ENCODE peak calls at places on chromosomes 1 and 21, in five cellular contexts. G is A549, F is right atrium auricular region, Q is GM23248, R is Peyer's patch. C is an unnamed sample.

GRCh38 chr1:81702079-81702715 is 98.5 kb upstream of the ADGRL2 start:
- DNase-seq in R (no peak), Q (peak; percentile 19), F (no peak), G (no peak), C (no peak)

GRCh38 chr1:8831329-8831728 is 13.9 kb upstream of the RERE start:
- DNase-seq in G (no peak), Q (peak; percentile 36), F (no peak), R (no peak), C (no peak)

GRCh38 chr21:44728716-44729115 is 17.3 kb upstream of the TSPEAR start:
- DNase-seq in Q (no peak), G (no peak), R (no peak), F (no peak), C (no peak)

GRCh38 chr1:63545780-63546179 is 22.5 kb downstream of the EFCAB7 start:
- DNase-seq in Q (peak; percentile 64), R (no peak), F (no peak), G (no peak), C (no peak)

GRCh38 chr21:23455676-23456075 is 2151.6 kb downstream of the MRPL39 start:
- DNase-seq in R (no peak), G (no peak), F (no peak), Q (no peak), C (no peak)

GRCh38 chr1:228403231-228403631 is 3.4 kb downstream of the TRIM11 start:
- DNase-seq in Q (no peak), F (no peak), G (no peak), R (peak; percentile 44), C (no peak)

GRCh38 chr21:45030637-45031218 is 43.7 kb upstream of the ADARB1 start:
- DNase-seq in G (no peak), F (no peak), R (peak; percentile 32), Q (peak; percentile 82), C (no peak)

GRCh38 chr21:42265229-42265812 is 46.4 kb downstream of the ABCG1 start:
- DNase-seq in Q (no peak), G (no peak), R (no peak), F (no peak), C (no peak)

GRCh38 chr1:91850708-91851107 is 35.2 kb downstream of the TGFBR3 start:
- DNase-seq in Q (no peak), F (no peak), R (no peak), G (no peak), C (no peak)

GRCh38 chr1:116374340-116375164 is 1.5 kb downstream of the ATP1A1 start:
- DNase-seq in F (no peak), Q (peak; percentile 45), G (no peak), R (peak; percentile 71), C (no peak)

GRCh38 chr21:25563399-25564116 is 43.7 kb downstream of the MRPL39 start:
- DNase-seq in R (peak; percentile 58), G (no peak), Q (peak; percentile 7), F (no peak), C (no peak)
- H3K27ac ChIP-seq in R (no peak overlapping the region), G (no peak overlapping the region), Q (no peak overlapping the region), F (no peak overlapping the region), C (no peak overlapping the region)

GRCh38 chr1:226401407-226402303 is 6.2 kb downstream of the PARP1 start:
- DNase-seq in Q (no peak), R (no peak), F (no peak), G (no peak), C (no peak)
- H3K4me1 ChIP-seq in Q (peaks cover 17% of the 10 kb centered on the region), R (peaks cover 23% of the 10 kb centered on the region), F (no peaks in the 10 kb centered on the region), G (peaks cover 28% of the 10 kb centered on the region), C (peaks cover 13% of the 10 kb centered on the region)

GRCh38 chr1:115219937-115220336 is 118.1 kb downstream of the NGF start:
- DNase-seq in Q (peak; percentile 13), G (no peak), F (peak; percentile 80), R (no peak), C (no peak)

GRCh38 chr1:115218034-115218405 is 120.0 kb downstream of the NGF start:
- DNase-seq in F (no peak), G (no peak), Q (no peak), R (no peak), C (no peak)

GRCh38 chr1:115222616-115223402 is 115.2 kb downstream of the NGF start:
- DNase-seq in Q (no peak), R (no peak), G (no peak), F (no peak), C (no peak)

GRCh38 chr1:115218696-115219095 is 119.4 kb downstream of the NGF start:
- DNase-seq in R (no peak), Q (peak; percentile 36), G (no peak), F (no peak), C (no peak)

DNA sequence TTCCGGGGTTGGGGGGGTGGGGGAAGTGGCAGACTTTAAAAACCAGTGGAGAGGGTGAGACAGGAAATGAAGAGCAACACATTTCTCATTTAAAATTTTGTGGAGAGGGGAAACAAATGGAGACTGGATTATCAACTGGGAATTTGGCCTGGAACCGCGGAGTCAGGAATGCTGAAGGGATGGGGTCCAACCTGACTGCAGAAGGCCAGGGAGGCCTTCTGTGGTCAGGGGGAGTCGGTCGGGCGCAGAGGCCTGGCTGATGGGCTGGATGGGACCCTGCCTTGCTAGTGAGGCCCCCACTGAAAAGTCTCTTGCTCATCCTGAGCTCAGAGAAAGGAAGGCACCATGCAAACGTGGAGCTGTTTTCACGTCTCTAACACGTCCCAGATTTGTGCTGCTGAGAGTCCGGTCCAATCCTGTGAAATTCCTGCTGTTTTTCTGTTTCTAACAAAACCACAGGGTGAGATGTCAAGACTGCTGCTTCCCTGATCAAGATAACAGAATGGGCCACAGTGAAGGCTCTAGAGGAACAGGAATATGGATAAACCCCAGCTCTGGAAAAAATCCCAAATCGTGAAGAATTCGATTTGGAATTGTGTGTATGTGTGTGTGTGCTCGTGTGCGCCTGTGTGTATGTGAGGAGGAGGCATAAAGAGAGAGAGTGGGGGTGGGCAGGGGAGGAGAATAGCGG is 117.6 kb downstream of the NGF start:
- DNase-seq in F (no peak), G (no peak), R (no peak), Q (no peak), C (no peak)
- H3K27ac ChIP-seq in F (peak overlapping the region; percentile 43), G (no peak overlapping the region), R (no peak overlapping the region), Q (no peak overlapping the region), C (no peak overlapping the region)

GRCh38 chr1:222552882-222553281 is 5.0 kb upstream of the HHIPL2 start:
- DNase-seq in Q (peak; percentile 66), F (no peak), G (no peak), R (no peak), C (no peak)

GRCh38 chr1:222555992-222556615 is 8.2 kb upstream of the HHIPL2 start:
- DNase-seq in F (no peak), G (no peak), Q (no peak), R (no peak), C (no peak)

GRCh38 chr1:222557574-222557973 is 9.7 kb upstream of the HHIPL2 start:
- DNase-seq in G (no peak), F (no peak), Q (no peak), R (no peak), C (no peak)

GRCh38 chr1:222554177-222554576 is 6.3 kb upstream of the HHIPL2 start:
- DNase-seq in F (no peak), G (no peak), Q (no peak), R (no peak), C (no peak)

DNA sequence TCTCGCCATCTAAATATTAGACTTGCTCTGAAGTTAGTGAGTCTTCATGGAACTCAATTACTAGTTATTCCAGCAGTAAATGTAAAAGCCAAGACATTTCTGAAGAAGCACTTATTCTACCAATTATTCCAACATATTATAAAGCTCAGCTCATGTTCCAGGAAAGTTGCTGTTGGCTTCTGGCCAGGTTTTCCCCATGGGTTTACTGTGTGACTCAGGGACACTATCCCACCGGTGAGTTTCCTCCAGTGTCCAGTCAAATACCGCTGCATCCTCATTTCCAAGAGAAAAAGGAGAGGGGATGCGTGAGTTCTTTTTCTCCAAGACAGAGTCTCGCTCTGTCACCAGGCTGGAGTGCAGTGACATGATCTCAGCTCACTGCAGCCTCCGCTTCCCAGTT is 9.2 kb upstream of the HHIPL2 start:
- DNase-seq in G (no peak), F (no peak), Q (no peak), R (no peak), C (no peak)
- H3K4me1 ChIP-seq in G (no peaks in the 10 kb centered on the region), F (no peaks in the 10 kb centered on the region), Q (peaks cover 4% of the 10 kb centered on the region), R (no peaks in the 10 kb centered on the region), C (no peaks in the 10 kb centered on the region)

GRCh38 chr21:19992540-19992939 is 1005.7 kb upstream of the NCAM2 start:
- DNase-seq in R (no peak), F (no peak), Q (no peak), G (no peak), C (no peak)
- H3K27ac ChIP-seq in R (no peak overlapping the region), F (no peak overlapping the region), Q (no peak overlapping the region), G (no peak overlapping the region), C (no peak overlapping the region)

GRCh38 chr1:1889090-1889750 is 1.7 kb downstream of the GNB1 start:
- DNase-seq in R (no peak), G (no peak), Q (peak; percentile 58), F (no peak), C (no peak)
- H3K4me1 ChIP-seq in R (peaks cover 31% of the 10 kb centered on the region), G (peaks cover 30% of the 10 kb centered on the region), Q (peaks cover 41% of the 10 kb centered on the region), F (no peaks in the 10 kb centered on the region), C (peaks cover 5% of the 10 kb centered on the region)

GRCh38 chr21:37153193-37153934 is 80.3 kb downstream of the TTC3 start:
- DNase-seq in Q (peak; percentile 66), G (no peak), R (peak; percentile 61), F (no peak), C (no peak)
- H3K27ac ChIP-seq in Q (peak overlapping the region; percentile 40), G (no peak overlapping the region), R (peak overlapping the region; percentile 51), F (no peak overlapping the region), C (no peak overlapping the region)

GRCh38 chr1:212606734-212607205 is 1.8 kb upstream of the ATF3 start:
- DNase-seq in R (peak; percentile 88), G (no peak), F (no peak), Q (peak; percentile 42), C (no peak)
- H3K4me1 ChIP-seq in R (peaks cover 15% of the 10 kb centered on the region), G (peaks cover 23% of the 10 kb centered on the region), F (no peaks in the 10 kb centered on the region), Q (peaks cover 5% of the 10 kb centered on the region), C (peaks cover 3% of the 10 kb centered on the region)

DNA sequence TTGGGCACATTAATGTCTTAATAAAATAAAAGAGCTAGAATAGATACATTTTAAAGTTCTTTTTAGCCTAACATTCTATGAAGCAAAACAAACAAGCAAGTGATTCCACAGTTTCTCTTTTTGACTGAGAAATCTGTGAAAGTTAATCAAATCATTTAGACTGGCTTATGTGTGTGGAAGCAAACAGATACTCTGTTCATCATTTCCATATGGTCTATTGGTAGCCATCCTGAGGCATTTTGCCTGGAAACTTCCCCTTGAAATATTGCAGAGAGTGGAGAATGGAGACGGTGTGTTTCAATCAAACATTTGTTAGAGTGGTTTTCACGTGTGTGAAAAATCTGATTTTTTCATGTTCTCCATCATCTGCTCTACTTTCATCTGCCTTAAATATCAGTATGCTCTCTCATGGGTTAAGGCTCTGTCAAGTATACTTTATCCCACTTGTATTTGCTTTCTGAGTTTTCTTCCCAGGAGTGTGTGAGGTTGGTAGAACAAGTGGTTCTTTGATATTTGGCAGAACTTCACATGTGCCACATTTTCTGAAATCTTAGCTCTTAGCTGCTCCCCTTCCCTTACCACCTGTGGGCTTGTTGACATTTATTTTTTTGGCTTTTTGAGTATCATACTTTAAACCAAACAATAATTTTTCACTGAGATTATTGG is 139.1 kb upstream of the PTGFR start:
- DNase-seq in Q (no peak), G (no peak), F (no peak), R (no peak), C (no peak)
- H3K27ac ChIP-seq in Q (no peak overlapping the region), G (no peak overlapping the region), F (no peak overlapping the region), R (no peak overlapping the region), C (no peak overlapping the region)